ENCODE peak calls at places on chromosomes 13 and 19, in eight cellular contexts. One of them, this sample, is unnamed.

GRCh38 chr19:53041366-53041765 is 3.2 kb upstream of the ERVV-2 start:
- DNase-seq in cerebellar cortex: no peak
- DNase-seq in type B pancreatic cell: no peak
- DNase-seq in CD8-positive, alpha-beta T cell: no peak
- DNase-seq in brain microvascular endothelial cell: no peak
- DNase-seq in cardiac muscle cell: no peak
- DNase-seq in heart left ventricle: no peak
- DNase-seq in stimulated activated CD4-positive, alpha-beta T cell treated with anti-CD3 and anti-CD28 coated beads, Interleukin-1b, Interleukin-23, amount 100 ng/mL, for 48 hours: no peak
- DNase-seq in this sample: no peak

GRCh38 chr19:33431986-33432385 is 58.5 kb downstream of the CEBPG start:
- DNase-seq in cerebellar cortex: no peak
- DNase-seq in type B pancreatic cell: no peak
- DNase-seq in CD8-positive, alpha-beta T cell: no peak
- DNase-seq in brain microvascular endothelial cell: no peak
- DNase-seq in cardiac muscle cell: no peak
- DNase-seq in heart left ventricle: no peak
- DNase-seq in stimulated activated CD4-positive, alpha-beta T cell treated with anti-CD3 and anti-CD28 coated beads, Interleukin-1b, Interleukin-23, amount 100 ng/mL, for 48 hours: no peak
- DNase-seq in this sample: no peak

GRCh38 chr13:55999709-56000108 is 1141.0 kb upstream of the PRR20A start:
- DNase-seq in cerebellar cortex: no peak
- DNase-seq in type B pancreatic cell: no peak
- DNase-seq in CD8-positive, alpha-beta T cell: no peak
- DNase-seq in brain microvascular endothelial cell: no peak
- DNase-seq in cardiac muscle cell: peak; percentile 35
- DNase-seq in heart left ventricle: no peak
- DNase-seq in stimulated activated CD4-positive, alpha-beta T cell treated with anti-CD3 and anti-CD28 coated beads, Interleukin-1b, Interleukin-23, amount 100 ng/mL, for 48 hours: no peak
- DNase-seq in this sample: no peak

GRCh38 chr19:49573009-49573408 is 7.3 kb downstream of the NOSIP start:
- DNase-seq in cerebellar cortex: no peak
- DNase-seq in type B pancreatic cell: no peak
- DNase-seq in CD8-positive, alpha-beta T cell: no peak
- DNase-seq in brain microvascular endothelial cell: no peak
- DNase-seq in cardiac muscle cell: no peak
- DNase-seq in heart left ventricle: no peak
- DNase-seq in stimulated activated CD4-positive, alpha-beta T cell treated with anti-CD3 and anti-CD28 coated beads, Interleukin-1b, Interleukin-23, amount 100 ng/mL, for 48 hours: no peak
- DNase-seq in this sample: no peak

GRCh38 chr19:7971553-7972520 is 28.4 kb upstream of the TIMM44 start:
- DNase-seq in cerebellar cortex: peak; percentile 56
- DNase-seq in type B pancreatic cell: no peak
- DNase-seq in CD8-positive, alpha-beta T cell: no peak
- DNase-seq in brain microvascular endothelial cell: no peak
- DNase-seq in cardiac muscle cell: no peak
- DNase-seq in heart left ventricle: no peak
- DNase-seq in stimulated activated CD4-positive, alpha-beta T cell treated with anti-CD3 and anti-CD28 coated beads, Interleukin-1b, Interleukin-23, amount 100 ng/mL, for 48 hours: no peak
- DNase-seq in this sample: no peak

GRCh38 chr19:35135389-35135909 is 590 bp upstream of the LGI4 start:
- DNase-seq in cerebellar cortex: peak; percentile 78
- DNase-seq in type B pancreatic cell: peak; percentile 84
- DNase-seq in CD8-positive, alpha-beta T cell: no peak
- DNase-seq in brain microvascular endothelial cell: peak; percentile 44
- DNase-seq in cardiac muscle cell: peak; percentile 92
- DNase-seq in heart left ventricle: peak; percentile 78
- DNase-seq in stimulated activated CD4-positive, alpha-beta T cell treated with anti-CD3 and anti-CD28 coated beads, Interleukin-1b, Interleukin-23, amount 100 ng/mL, for 48 hours: peak; percentile 70
- DNase-seq in this sample: peak; percentile 98

GRCh38 chr13:43545317-43545874 is 241.4 kb downstream of the ENOX1 start:
- DNase-seq in cerebellar cortex: no peak
- DNase-seq in type B pancreatic cell: no peak
- DNase-seq in CD8-positive, alpha-beta T cell: no peak
- DNase-seq in brain microvascular endothelial cell: peak; percentile 6
- DNase-seq in cardiac muscle cell: no peak
- DNase-seq in heart left ventricle: no peak
- DNase-seq in stimulated activated CD4-positive, alpha-beta T cell treated with anti-CD3 and anti-CD28 coated beads, Interleukin-1b, Interleukin-23, amount 100 ng/mL, for 48 hours: no peak
- DNase-seq in this sample: no peak

GRCh38 chr13:62119739-62120700 is 704.4 kb upstream of the PCDH20 start:
- DNase-seq in cerebellar cortex: peak; percentile 8
- DNase-seq in type B pancreatic cell: no peak
- DNase-seq in CD8-positive, alpha-beta T cell: no peak
- DNase-seq in brain microvascular endothelial cell: no peak
- DNase-seq in cardiac muscle cell: peak; percentile 44
- DNase-seq in heart left ventricle: no peak
- DNase-seq in stimulated activated CD4-positive, alpha-beta T cell treated with anti-CD3 and anti-CD28 coated beads, Interleukin-1b, Interleukin-23, amount 100 ng/mL, for 48 hours: no peak
- DNase-seq in this sample: no peak

GRCh38 chr13:60454425-60454824 is 57.4 kb downstream of the TDRD3 start:
- DNase-seq in cerebellar cortex: no peak
- DNase-seq in type B pancreatic cell: no peak
- DNase-seq in CD8-positive, alpha-beta T cell: no peak
- DNase-seq in brain microvascular endothelial cell: no peak
- DNase-seq in cardiac muscle cell: no peak
- DNase-seq in heart left ventricle: no peak
- DNase-seq in stimulated activated CD4-positive, alpha-beta T cell treated with anti-CD3 and anti-CD28 coated beads, Interleukin-1b, Interleukin-23, amount 100 ng/mL, for 48 hours: no peak
- DNase-seq in this sample: no peak

GRCh38 chr13:87889241-87889640 is 218.1 kb downstream of the SLITRK5 start:
- DNase-seq in cerebellar cortex: no peak
- DNase-seq in type B pancreatic cell: no peak
- DNase-seq in CD8-positive, alpha-beta T cell: no peak
- DNase-seq in brain microvascular endothelial cell: no peak
- DNase-seq in cardiac muscle cell: no peak
- DNase-seq in heart left ventricle: no peak
- DNase-seq in stimulated activated CD4-positive, alpha-beta T cell treated with anti-CD3 and anti-CD28 coated beads, Interleukin-1b, Interleukin-23, amount 100 ng/mL, for 48 hours: no peak
- DNase-seq in this sample: no peak

GRCh38 chr19:50537769-50538230 is 24.1 kb upstream of the ASPDH start:
- DNase-seq in cerebellar cortex: peak; percentile 90
- DNase-seq in type B pancreatic cell: peak; percentile 88
- DNase-seq in CD8-positive, alpha-beta T cell: peak; percentile 42
- DNase-seq in brain microvascular endothelial cell: peak; percentile 85
- DNase-seq in cardiac muscle cell: peak; percentile 95
- DNase-seq in heart left ventricle: peak; percentile 80
- DNase-seq in stimulated activated CD4-positive, alpha-beta T cell treated with anti-CD3 and anti-CD28 coated beads, Interleukin-1b, Interleukin-23, amount 100 ng/mL, for 48 hours: peak; percentile 68
- DNase-seq in this sample: peak; percentile 84

GRCh38 chr19:28633223-28634030 is 579.5 kb downstream of the UQCRFS1 start:
- DNase-seq in cerebellar cortex: peak; percentile 36
- DNase-seq in type B pancreatic cell: no peak
- DNase-seq in CD8-positive, alpha-beta T cell: peak; percentile 7
- DNase-seq in brain microvascular endothelial cell: peak; percentile 20
- DNase-seq in cardiac muscle cell: peak; percentile 44
- DNase-seq in heart left ventricle: no peak
- DNase-seq in stimulated activated CD4-positive, alpha-beta T cell treated with anti-CD3 and anti-CD28 coated beads, Interleukin-1b, Interleukin-23, amount 100 ng/mL, for 48 hours: peak; percentile 51
- DNase-seq in this sample: no peak

GRCh38 chr19:2095338-2095938 is 688 bp downstream of the MOB3A start:
- DNase-seq in cerebellar cortex: no peak
- DNase-seq in type B pancreatic cell: no peak
- DNase-seq in CD8-positive, alpha-beta T cell: no peak
- DNase-seq in brain microvascular endothelial cell: no peak
- DNase-seq in cardiac muscle cell: no peak
- DNase-seq in heart left ventricle: no peak
- DNase-seq in stimulated activated CD4-positive, alpha-beta T cell treated with anti-CD3 and anti-CD28 coated beads, Interleukin-1b, Interleukin-23, amount 100 ng/mL, for 48 hours: no peak
- DNase-seq in this sample: no peak

GRCh38 chr19:628168-628567 is 5.2 kb downstream of the POLRMT start:
- DNase-seq in cerebellar cortex: no peak
- DNase-seq in type B pancreatic cell: no peak
- DNase-seq in CD8-positive, alpha-beta T cell: no peak
- DNase-seq in brain microvascular endothelial cell: no peak
- DNase-seq in cardiac muscle cell: no peak
- DNase-seq in heart left ventricle: no peak
- DNase-seq in stimulated activated CD4-positive, alpha-beta T cell treated with anti-CD3 and anti-CD28 coated beads, Interleukin-1b, Interleukin-23, amount 100 ng/mL, for 48 hours: no peak
- DNase-seq in this sample: no peak

GRCh38 chr13:24225930-24226329 is 65.4 kb downstream of the SPATA13 start:
- DNase-seq in cerebellar cortex: no peak
- DNase-seq in type B pancreatic cell: no peak
- DNase-seq in CD8-positive, alpha-beta T cell: no peak
- DNase-seq in brain microvascular endothelial cell: no peak
- DNase-seq in cardiac muscle cell: no peak
- DNase-seq in heart left ventricle: no peak
- DNase-seq in stimulated activated CD4-positive, alpha-beta T cell treated with anti-CD3 and anti-CD28 coated beads, Interleukin-1b, Interleukin-23, amount 100 ng/mL, for 48 hours: no peak
- DNase-seq in this sample: no peak

GRCh38 chr13:46149272-46150133 is 32.5 kb downstream of the LCP1 start:
- DNase-seq in cerebellar cortex: no peak
- DNase-seq in type B pancreatic cell: no peak
- DNase-seq in CD8-positive, alpha-beta T cell: no peak
- DNase-seq in brain microvascular endothelial cell: peak; percentile 64
- DNase-seq in cardiac muscle cell: no peak
- DNase-seq in heart left ventricle: no peak
- DNase-seq in stimulated activated CD4-positive, alpha-beta T cell treated with anti-CD3 and anti-CD28 coated beads, Interleukin-1b, Interleukin-23, amount 100 ng/mL, for 48 hours: peak; percentile 56
- DNase-seq in this sample: no peak

GRCh38 chr13:33639640-33640080 is 178.3 kb upstream of the RFC3 start:
- DNase-seq in cerebellar cortex: no peak
- DNase-seq in type B pancreatic cell: no peak
- DNase-seq in CD8-positive, alpha-beta T cell: no peak
- DNase-seq in brain microvascular endothelial cell: no peak
- DNase-seq in cardiac muscle cell: no peak
- DNase-seq in heart left ventricle: no peak
- DNase-seq in stimulated activated CD4-positive, alpha-beta T cell treated with anti-CD3 and anti-CD28 coated beads, Interleukin-1b, Interleukin-23, amount 100 ng/mL, for 48 hours: peak; percentile 77
- DNase-seq in this sample: no peak